ENCODE peak calls at places on chromosomes 2 and 18, in seven cellular contexts. U is uterus; C is CD8-positive, alpha-beta T cell; F is fibroblast of mammary gland; T is astrocyte of the cerebellum; S is cardiac fibroblast; Y is breast epithelium. N is an unnamed sample.

GRCh38 chr2:237692601-237693079 is 65.3 kb downstream of the LRRFIP1 start:
- DNase-seq in C (no peak), F (no peak), T (no peak), S (peak; percentile 48), Y (no peak), U (peak; percentile 67), N (no peak)

GRCh38 chr2:101884423-101884822 is 107.3 kb upstream of the IL1R2 start:
- DNase-seq in T (no peak), S (no peak), U (no peak), F (no peak), Y (no peak), C (no peak), N (no peak)

GRCh38 chr2:112074506-112074905 is 19.4 kb downstream of the TMEM87B start:
- DNase-seq in Y (no peak), S (no peak), C (no peak), U (no peak), F (no peak), T (no peak), N (peak; percentile 32)

GRCh38 chr2:135667045-135667444 is 74.6 kb upstream of the UBXN4 start:
- DNase-seq in T (peak; percentile 11), S (peak; percentile 31), Y (no peak), U (no peak), C (no peak), F (no peak), N (peak; percentile 44)

GRCh38 chr2:110816404-110817365 is 84.3 kb downstream of the ACOXL start:
- DNase-seq in Y (no peak), S (no peak), C (no peak), F (peak; percentile 12), U (no peak), T (no peak), N (no peak)

GRCh38 chr2:81077396-81077795 is 772.8 kb upstream of the LRRTM1 start:
- DNase-seq in C (no peak), S (no peak), Y (no peak), F (no peak), U (no peak), T (no peak), N (no peak)

GRCh38 chr18:53534695-53535094 is 689.8 kb downstream of the MBD2 start:
- DNase-seq in T (no peak), F (peak; percentile 2), C (no peak), S (peak; percentile 1), Y (peak; percentile 58), U (no peak), N (no peak)

GRCh38 chr2:195016821-195017220 is 640.2 kb upstream of the SLC39A10 start:
- DNase-seq in S (no peak), C (no peak), Y (no peak), U (no peak), T (no peak), F (peak; percentile 73), N (no peak)

GRCh38 chr2:145402706-145403277 is 882.9 kb upstream of the ZEB2 start:
- DNase-seq in S (no peak), F (peak; percentile 52), C (no peak), U (no peak), T (no peak), Y (no peak), N (no peak)

GRCh38 chr2:96806468-96807126 is 9.5 kb upstream of the CNNM3 start:
- DNase-seq in Y (no peak), F (no peak), C (peak; percentile 13), T (no peak), U (no peak), S (no peak), N (no peak)

GRCh38 chr18:135045-135444 is 23.3 kb upstream of the USP14 start:
- DNase-seq in S (no peak), T (no peak), Y (no peak), C (no peak), U (no peak), F (no peak), N (no peak)

GRCh38 chr2:188693111-188693510 is 281.1 kb upstream of the COL3A1 start:
- DNase-seq in S (no peak), F (no peak), Y (peak; percentile 17), C (no peak), U (no peak), T (no peak), N (no peak)

GRCh38 chr2:10658041-10658913 is 31.5 kb downstream of the NOL10 start:
- DNase-seq in U (no peak), Y (no peak), S (peak; percentile 58), C (no peak), T (peak; percentile 90), F (peak; percentile 66), N (peak; percentile 64)

GRCh38 chr2:14053105-14053504 is 579.4 kb upstream of the LRATD1 start:
- DNase-seq in C (no peak), S (no peak), Y (no peak), U (no peak), F (no peak), T (no peak), N (no peak)

GRCh38 chr2:8566788-8567468 is 114.9 kb upstream of the ID2 start:
- DNase-seq in Y (no peak), C (no peak), S (no peak), F (no peak), U (no peak), T (no peak), N (no peak)

GRCh38 chr2:42938671-42939370 is 146.4 kb upstream of the HAAO start:
- DNase-seq in Y (no peak), S (no peak), F (no peak), U (no peak), T (no peak), C (no peak), N (no peak)

GRCh38 chr2:169709970-169710369 is 15.7 kb downstream of the PHOSPHO2 start:
- DNase-seq in Y (no peak), F (no peak), S (no peak), C (no peak), U (no peak), T (no peak), N (no peak)

GRCh38 chr18:69845588-69846506 is 101.8 kb downstream of the CD226 start:
- DNase-seq in U (no peak), F (no peak), S (peak; percentile 39), Y (no peak), T (no peak), C (no peak), N (no peak)

GRCh38 chr2:64591188-64591587 is 62.5 kb downstream of the SERTAD2 start:
- DNase-seq in U (no peak), S (no peak), F (no peak), Y (no peak), T (no peak), C (no peak), N (no peak)

GRCh38 chr2:64586054-64586453 is 61.9 kb downstream of the AFTPH start:
- DNase-seq in T (no peak), Y (no peak), F (no peak), C (no peak), U (no peak), S (no peak), N (no peak)

GRCh38 chr2:64582774-64583340 is 58.7 kb downstream of the AFTPH start:
- DNase-seq in C (no peak), F (no peak), Y (no peak), U (no peak), S (no peak), T (no peak), N (no peak)

GRCh38 chr2:64581777-64582539 is 57.8 kb downstream of the AFTPH start:
- DNase-seq in U (no peak), S (no peak), Y (no peak), T (no peak), F (no peak), C (no peak), N (no peak)

GRCh38 chr2:64586883-64587481 is 62.9 kb downstream of the AFTPH start:
- DNase-seq in T (peak; percentile 34), U (no peak), C (no peak), F (peak; percentile 70), S (peak; percentile 78), Y (no peak), N (peak; percentile 77)
- TF ChIP-seq CTCF in T (peak; percentile 58), U (peak; percentile 79), C (peak; percentile 87), F (peak; percentile 70), S (peak; percentile 54), Y (peak; percentile 39), N (peak; percentile 77)

GRCh38 chr2:231615058-231615671 is 22.5 kb downstream of the TEX44 start:
- DNase-seq in Y (no peak), U (no peak), T (no peak), S (no peak), C (no peak), F (no peak), N (no peak)
- H3K4me3 ChIP-seq in Y (peak overlapping the region; percentile 55), U (peak overlapping the region; percentile 43), T (peak overlapping the region; percentile 39), S (no peak overlapping the region), C (peak overlapping the region; percentile 55), F (no peak overlapping the region), N (peak overlapping the region; percentile 37)

DNA sequence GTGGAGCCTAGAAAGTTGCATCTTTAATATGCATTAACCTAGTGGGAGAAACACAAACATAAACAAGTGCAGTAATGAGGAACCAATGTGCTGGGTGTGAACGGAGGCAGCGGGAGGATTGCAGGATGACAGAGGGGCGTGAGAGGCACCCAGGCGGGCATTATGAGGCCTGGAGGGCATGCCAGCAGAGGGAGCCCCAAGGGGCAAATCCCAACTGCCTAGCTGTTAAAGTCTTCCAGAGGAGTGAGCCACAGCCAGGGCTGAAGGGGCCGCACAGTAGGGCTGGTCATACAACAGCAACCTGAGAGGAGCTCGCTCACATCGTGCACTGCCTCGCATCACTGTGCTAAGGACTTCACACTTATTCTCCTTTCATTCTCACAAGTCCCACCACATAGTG is 13.3 kb upstream of the PRELID3A start:
- DNase-seq in C (no peak), T (no peak), Y (no peak), S (no peak), U (no peak), F (no peak), N (peak; percentile 26)
- TF ChIP-seq CTCF in C (no peak), T (peak; percentile 49), Y (no peak), S (peak; percentile 57), U (no peak), F (peak; percentile 36), N (peak; percentile 53)

GRCh38 chr2:165348441-165348840 is 109.2 kb downstream of the SCN2A start:
- DNase-seq in U (no peak), C (no peak), S (no peak), Y (no peak), F (no peak), T (no peak), N (no peak)

GRCh38 chr2:165349181-165349580 is 110.0 kb downstream of the SCN2A start:
- DNase-seq in F (no peak), C (no peak), T (no peak), Y (no peak), U (no peak), S (no peak), N (no peak)
- H3K4me3 ChIP-seq in F (no peak overlapping the region), C (no peak overlapping the region), T (no peak overlapping the region), Y (no peak overlapping the region), U (no peak overlapping the region), S (no peak overlapping the region), N (no peak overlapping the region)

GRCh38 chr2:20626698-20627471 is 24.0 kb downstream of the HS1BP3 start:
- DNase-seq in F (no peak), T (no peak), Y (no peak), U (no peak), S (no peak), C (no peak), N (no peak)
- TF ChIP-seq CTCF in F (no peak), T (no peak), Y (no peak), U (no peak), S (no peak), C (no peak), N (no peak)

DNA sequence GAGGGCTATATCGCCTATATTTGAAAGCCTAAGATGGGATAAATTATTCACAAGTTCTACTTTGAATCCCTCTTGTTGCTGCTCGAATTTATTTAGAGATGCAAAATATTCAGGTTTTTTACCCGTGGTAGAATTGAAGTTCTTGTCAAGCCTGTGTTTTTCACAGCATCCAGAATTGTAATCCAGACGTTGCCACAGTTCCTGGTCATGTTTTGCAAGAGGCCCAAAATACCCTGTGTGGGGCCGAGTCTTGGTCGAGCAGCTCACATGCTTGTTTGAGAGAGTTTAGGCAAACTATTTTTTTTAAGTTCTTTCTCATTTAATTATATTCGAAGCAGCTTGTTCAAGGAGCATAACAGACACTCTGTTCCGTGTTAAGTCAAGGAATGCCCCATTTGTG is 2.6 kb downstream of the SALL3 start:
- DNase-seq in F (no peak), C (no peak), Y (no peak), T (no peak), U (no peak), S (peak; percentile 17), N (peak; percentile 32)
- H3K4me3 ChIP-seq in F (no peak overlapping the region), C (no peak overlapping the region), Y (no peak overlapping the region), T (no peak overlapping the region), U (no peak overlapping the region), S (no peak overlapping the region), N (peak overlapping the region; percentile 13)